ENCODE peak calls at places on chromosomes 2 and 18, in four cellular contexts. One of them, this sample, is unnamed.

GRCh38 chr2:186771395-186771794 is 77.5 kb downstream of the FAM171B start:
- DNase-seq in left lung: no peak
- DNase-seq in psoas muscle: no peak
- DNase-seq in ascending aorta: no peak
- DNase-seq in this sample: no peak

GRCh38 chr18:51337406-51337805 is 139.9 kb upstream of the MEX3C start:
- DNase-seq in ascending aorta: no peak
- DNase-seq in left lung: no peak
- DNase-seq in psoas muscle: no peak
- DNase-seq in this sample: no peak

GRCh38 chr2:161990036-161990435 is 84.0 kb downstream of the DPP4 start:
- DNase-seq in ascending aorta: no peak
- DNase-seq in left lung: no peak
- DNase-seq in psoas muscle: no peak
- DNase-seq in this sample: no peak

GRCh38 chr2:218993345-218994315 is at the start of gene CRYBA2:
- DNase-seq in left lung: no peak
- DNase-seq in ascending aorta: no peak
- DNase-seq in psoas muscle: no peak
- DNase-seq in this sample: no peak

GRCh38 chr18:59270689-59271257 is 2.5 kb downstream of the RAX start:
- DNase-seq in left lung: no peak
- DNase-seq in psoas muscle: no peak
- DNase-seq in ascending aorta: no peak
- DNase-seq in this sample: no peak

GRCh38 chr18:47898696-47899095 is 31.8 kb downstream of the SMAD2 start:
- DNase-seq in left lung: no peak
- DNase-seq in psoas muscle: no peak
- DNase-seq in ascending aorta: no peak
- DNase-seq in this sample: no peak

GRCh38 chr2:200077210-200077650 is 121.8 kb downstream of the MAIP1 start:
- DNase-seq in ascending aorta: no peak
- DNase-seq in psoas muscle: no peak
- DNase-seq in left lung: no peak
- DNase-seq in this sample: no peak

GRCh38 chr2:134143568-134143967 is 110.3 kb upstream of the MGAT5 start:
- DNase-seq in ascending aorta: no peak
- DNase-seq in left lung: no peak
- DNase-seq in psoas muscle: no peak
- DNase-seq in this sample: no peak

GRCh38 chr2:162233197-162233596 is 10.0 kb downstream of the FAP start:
- DNase-seq in psoas muscle: no peak
- DNase-seq in left lung: no peak
- DNase-seq in ascending aorta: no peak
- DNase-seq in this sample: no peak

GRCh38 chr2:232528746-232529445 is 2.9 kb downstream of the CHRND start:
- DNase-seq in psoas muscle: no peak
- DNase-seq in ascending aorta: no peak
- DNase-seq in left lung: no peak
- DNase-seq in this sample: no peak

GRCh38 chr2:185127412-185127811 is 529.1 kb downstream of the ZNF804A start:
- DNase-seq in psoas muscle: no peak
- DNase-seq in ascending aorta: no peak
- DNase-seq in left lung: no peak
- DNase-seq in this sample: no peak

GRCh38 chr18:73199151-73199550 is 331.4 kb upstream of the NETO1 start:
- DNase-seq in psoas muscle: no peak
- DNase-seq in left lung: no peak
- DNase-seq in ascending aorta: no peak
- DNase-seq in this sample: no peak

GRCh38 chr2:176637497-176638166 is 368.4 kb downstream of the MTX2 start:
- DNase-seq in psoas muscle: peak; percentile 73
- DNase-seq in left lung: peak; percentile 35
- DNase-seq in ascending aorta: peak; percentile 64
- DNase-seq in this sample: no peak

GRCh38 chr2:20419752-20420151 is 27.1 kb upstream of the RHOB start:
- DNase-seq in ascending aorta: peak; percentile 63
- DNase-seq in left lung: no peak
- DNase-seq in psoas muscle: no peak
- DNase-seq in this sample: no peak

GRCh38 chr2:156437272-156437671 is 1.1 kb downstream of the GPD2 start:
- DNase-seq in psoas muscle: peak; percentile 38
- DNase-seq in ascending aorta: peak; percentile 72
- DNase-seq in left lung: peak; percentile 61
- DNase-seq in this sample: no peak

GRCh38 chr2:71333619-71334018 is 2.0 kb downstream of the ZNF638 start:
- DNase-seq in psoas muscle: no peak
- DNase-seq in left lung: no peak
- DNase-seq in ascending aorta: no peak
- DNase-seq in this sample: no peak

DNA sequence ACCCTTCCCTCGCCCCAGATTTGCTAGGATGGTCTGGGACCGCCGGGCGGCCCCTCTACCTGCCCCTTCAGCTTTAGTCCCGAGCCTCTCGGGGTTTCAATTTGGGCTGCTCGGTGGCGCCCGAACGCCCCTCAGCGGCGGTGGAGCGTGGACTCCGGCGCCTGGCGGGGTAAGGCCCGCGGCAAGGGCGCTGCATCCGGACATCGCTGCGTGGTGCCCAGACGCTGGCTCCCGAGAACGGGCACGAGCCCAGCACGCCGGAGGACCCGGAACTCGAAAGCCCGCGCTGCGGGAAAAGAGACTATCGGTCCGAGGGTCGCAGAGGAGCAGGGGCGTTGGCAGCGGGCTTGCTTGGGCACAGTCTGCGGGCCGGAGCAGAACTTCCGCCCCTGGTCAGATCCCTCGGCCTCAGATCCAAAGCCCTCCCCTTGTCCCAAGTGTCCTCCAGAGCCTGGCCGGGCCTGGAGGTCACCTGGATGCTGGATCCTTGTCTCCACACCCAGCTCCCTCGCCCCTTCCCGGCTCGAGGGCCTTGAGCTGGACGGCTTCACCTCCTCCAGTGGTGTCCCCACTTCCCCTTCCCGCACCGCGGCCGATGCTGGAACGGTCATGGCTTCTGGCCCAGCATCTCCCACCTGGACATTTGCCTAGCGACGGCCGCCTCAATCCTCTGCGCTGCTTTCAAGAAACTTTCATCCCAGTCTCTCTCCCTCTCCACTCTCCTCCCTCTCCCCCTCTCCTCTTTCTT is 2.9 kb upstream of the OTX1 start:
- DNase-seq in psoas muscle: peak; percentile 21
- DNase-seq in ascending aorta: no peak
- DNase-seq in left lung: no peak
- DNase-seq in this sample: no peak
- TF ChIP-seq CTCF in psoas muscle: no peak
- TF ChIP-seq CTCF in ascending aorta: no peak
- TF ChIP-seq CTCF in left lung: no peak
- TF ChIP-seq CTCF in this sample: no peak

DNA sequence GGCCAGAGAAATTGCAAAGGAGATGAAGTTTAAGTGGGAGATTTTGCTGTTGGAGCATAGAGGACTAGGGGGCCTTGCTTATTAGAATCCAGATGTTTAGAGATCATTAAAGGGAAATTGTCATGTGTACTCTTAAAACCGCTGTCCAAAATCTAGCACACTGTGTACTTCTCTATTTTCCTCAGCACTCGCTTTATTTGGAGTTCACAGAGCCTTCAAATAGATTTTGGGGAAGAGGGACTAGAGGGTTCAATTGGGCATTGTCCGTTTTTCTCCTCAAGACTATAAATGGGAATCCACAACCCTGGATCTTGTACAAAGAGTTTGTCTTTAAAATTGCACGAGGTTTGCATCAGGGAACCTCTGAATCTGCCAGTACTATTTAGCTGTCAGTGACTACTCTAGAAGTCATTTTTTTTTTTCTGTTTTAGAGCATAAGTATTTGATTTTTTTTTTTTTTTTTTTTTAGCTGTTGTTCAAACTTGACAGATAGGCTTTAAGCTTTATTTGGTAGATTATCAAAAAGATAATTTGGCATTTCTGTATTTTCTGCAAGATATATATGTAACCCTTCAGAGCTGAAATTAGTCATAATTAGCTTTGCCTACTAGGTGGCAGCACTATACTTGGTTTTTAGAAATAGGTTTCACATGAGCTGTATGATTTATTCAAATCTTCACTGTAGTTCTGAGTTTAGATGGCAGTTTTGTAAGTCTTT is 14.2 kb downstream of the PMS1 start:
- DNase-seq in psoas muscle: no peak
- DNase-seq in left lung: no peak
- DNase-seq in ascending aorta: no peak
- DNase-seq in this sample: no peak
- H3K36me3 ChIP-seq in psoas muscle: peaks cover 2% of the 10 kb centered on the region
- H3K36me3 ChIP-seq in left lung: peaks cover 40% of the 10 kb centered on the region
- H3K36me3 ChIP-seq in ascending aorta: peaks cover 5% of the 10 kb centered on the region
- H3K36me3 ChIP-seq in this sample: peaks cover 5% of the 10 kb centered on the region

DNA sequence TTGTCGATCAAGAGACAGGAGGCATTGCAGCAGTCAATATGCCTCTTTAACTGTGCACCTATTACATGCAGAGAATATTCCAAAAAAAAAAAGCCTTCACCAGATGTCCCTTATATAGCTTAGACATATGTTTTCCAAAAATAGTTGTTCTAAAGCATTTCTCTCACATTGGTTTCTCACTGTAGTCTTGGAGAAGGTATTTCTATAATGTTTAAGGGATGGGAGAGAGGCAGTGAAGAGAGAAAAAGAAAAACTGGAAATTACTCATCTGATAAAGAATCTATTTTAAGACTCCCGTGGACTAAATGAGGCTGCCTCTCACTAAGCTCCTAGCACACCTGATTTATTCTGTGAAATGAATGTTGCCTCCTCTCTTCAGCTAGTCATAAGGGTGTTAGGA is 98.7 kb upstream of the NCK2 start:
- DNase-seq in psoas muscle: no peak
- DNase-seq in left lung: no peak
- DNase-seq in ascending aorta: no peak
- DNase-seq in this sample: no peak
- TF ChIP-seq CTCF in psoas muscle: no peak
- TF ChIP-seq CTCF in left lung: no peak
- TF ChIP-seq CTCF in ascending aorta: no peak
- TF ChIP-seq CTCF in this sample: no peak

GRCh38 chr2:241248289-241248688 is 59.8 kb downstream of the ANO7 start:
- DNase-seq in psoas muscle: no peak
- DNase-seq in left lung: no peak
- DNase-seq in ascending aorta: no peak
- DNase-seq in this sample: no peak
- H3K36me3 ChIP-seq in psoas muscle: peaks cover 38% of the 10 kb centered on the region
- H3K36me3 ChIP-seq in left lung: peaks cover 100% of the 10 kb centered on the region
- H3K36me3 ChIP-seq in ascending aorta: peaks cover 89% of the 10 kb centered on the region
- H3K36me3 ChIP-seq in this sample: peaks cover 85% of the 10 kb centered on the region

GRCh38 chr2:179132076-179132475 is 82.1 kb upstream of the CCDC141 start:
- DNase-seq in psoas muscle: no peak
- DNase-seq in left lung: no peak
- DNase-seq in ascending aorta: no peak
- DNase-seq in this sample: no peak

GRCh38 chr2:179124282-179124681 is 74.3 kb upstream of the CCDC141 start:
- DNase-seq in psoas muscle: no peak
- DNase-seq in left lung: no peak
- DNase-seq in ascending aorta: no peak
- DNase-seq in this sample: no peak

GRCh38 chr2:179130560-179130959 is 80.6 kb upstream of the CCDC141 start:
- DNase-seq in left lung: no peak
- DNase-seq in ascending aorta: no peak
- DNase-seq in psoas muscle: no peak
- DNase-seq in this sample: no peak

GRCh38 chr2:179125404-179125803 is 75.5 kb upstream of the CCDC141 start:
- DNase-seq in ascending aorta: no peak
- DNase-seq in left lung: no peak
- DNase-seq in psoas muscle: no peak
- DNase-seq in this sample: no peak

DNA sequence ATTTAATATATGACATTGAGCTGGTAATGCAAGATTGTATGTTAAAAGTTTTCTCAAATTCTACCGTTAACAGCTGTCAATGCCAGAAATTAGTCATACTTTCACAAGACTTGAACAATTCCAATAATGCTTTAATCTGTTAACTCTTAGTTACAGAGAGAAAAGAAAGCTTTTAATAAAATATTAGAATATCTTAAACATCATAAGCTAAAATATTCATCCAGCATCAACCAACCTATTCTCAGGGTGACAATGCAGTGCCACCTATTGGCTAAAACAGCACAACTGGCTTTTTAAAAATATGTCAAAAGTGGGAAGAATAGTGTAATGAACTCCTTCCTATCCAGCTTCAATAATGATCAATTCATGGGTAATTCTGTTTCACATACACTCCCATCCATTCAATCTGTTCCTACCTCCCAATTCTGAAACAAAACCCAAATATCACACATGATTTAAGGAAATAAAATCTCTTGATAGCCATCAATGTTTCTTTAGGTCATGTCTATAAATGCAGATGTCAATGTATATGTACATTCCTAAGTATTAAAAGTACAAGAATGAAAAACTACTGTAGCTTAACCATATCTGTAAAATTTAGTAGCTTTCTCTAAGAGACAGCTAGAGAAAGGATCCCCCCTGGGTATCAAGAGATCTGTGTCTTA is 79.8 kb upstream of the CCDC141 start:
- DNase-seq in left lung: no peak
- DNase-seq in ascending aorta: no peak
- DNase-seq in psoas muscle: no peak
- DNase-seq in this sample: no peak
- TF ChIP-seq CTCF in left lung: peak; percentile 42
- TF ChIP-seq CTCF in ascending aorta: peak; percentile 54
- TF ChIP-seq CTCF in psoas muscle: peak; percentile 64
- TF ChIP-seq CTCF in this sample: peak; percentile 40

GRCh38 chr2:183192343-183192742 is 68.1 kb downstream of the NUP35 start:
- DNase-seq in ascending aorta: no peak
- DNase-seq in left lung: no peak
- DNase-seq in psoas muscle: no peak
- DNase-seq in this sample: no peak
- H3K36me3 ChIP-seq in ascending aorta: no peaks in the 10 kb centered on the region
- H3K36me3 ChIP-seq in left lung: peaks cover 21% of the 10 kb centered on the region
- H3K36me3 ChIP-seq in psoas muscle: no peaks in the 10 kb centered on the region
- H3K36me3 ChIP-seq in this sample: peaks cover 6% of the 10 kb centered on the region

DNA sequence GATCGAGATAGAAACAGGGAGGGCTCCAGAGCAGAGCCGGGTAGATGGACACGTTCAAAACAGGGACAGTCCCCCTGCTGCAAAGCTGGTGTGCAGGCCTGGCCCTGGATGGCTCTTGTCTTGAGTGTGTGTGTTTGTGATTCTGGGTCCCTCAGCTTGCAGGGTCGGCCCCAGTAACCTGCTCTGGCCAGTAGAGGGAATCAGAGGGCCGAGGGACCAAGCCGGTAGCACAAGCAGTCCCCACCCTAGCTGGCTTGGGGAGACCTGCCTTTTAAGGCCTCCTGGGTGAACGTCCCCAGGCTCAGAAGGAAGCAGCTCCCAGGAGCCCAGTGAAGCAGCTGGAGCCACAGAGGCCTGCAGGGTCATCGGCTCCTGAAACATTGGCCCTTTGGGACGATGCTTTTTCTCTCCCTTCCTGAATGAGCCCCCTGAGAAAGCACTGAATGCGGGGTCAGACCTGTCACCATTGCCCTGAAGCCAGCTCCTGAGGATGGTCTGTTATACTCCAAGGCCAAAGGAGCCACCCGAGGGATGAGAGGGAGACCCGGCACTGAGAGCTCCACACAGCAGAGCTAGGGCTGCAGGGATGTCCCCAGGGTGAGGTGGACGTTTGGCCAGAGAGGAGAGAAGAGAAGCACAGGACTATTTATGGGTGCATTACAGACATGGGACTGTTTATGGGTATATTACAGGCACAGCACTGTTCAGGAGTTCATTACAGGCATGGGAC is 15.4 kb upstream of the MLPH start:
- DNase-seq in left lung: peak; percentile 56
- DNase-seq in ascending aorta: no peak
- DNase-seq in psoas muscle: peak; percentile 45
- DNase-seq in this sample: no peak
- TF ChIP-seq CTCF in left lung: peak; percentile 32
- TF ChIP-seq CTCF in ascending aorta: peak; percentile 47
- TF ChIP-seq CTCF in psoas muscle: peak; percentile 41
- TF ChIP-seq CTCF in this sample: peak; percentile 54

GRCh38 chr2:196136151-196136550 is 35.2 kb downstream of the STK17B start:
- DNase-seq in left lung: no peak
- DNase-seq in ascending aorta: no peak
- DNase-seq in psoas muscle: no peak
- DNase-seq in this sample: no peak
- H3K36me3 ChIP-seq in left lung: peaks cover 88% of the 10 kb centered on the region
- H3K36me3 ChIP-seq in ascending aorta: peaks cover 31% of the 10 kb centered on the region
- H3K36me3 ChIP-seq in psoas muscle: no peaks in the 10 kb centered on the region
- H3K36me3 ChIP-seq in this sample: peaks cover 26% of the 10 kb centered on the region

This sample was measured in thoracic aorta.